ENCODE peak calls at places on chromosomes 7 and 10, in five cellular contexts. Q is Daoy; M is glomerular endothelial cell; D is stimulated activated CD8-positive, alpha-beta memory T cell treated with anti-CD3 and anti-CD28 coated beads, Interleukin-4, amount 100 ng/mL, for 24 hours; I is T-helper 2 cell. B is an unnamed sample.

GRCh38 chr7:38880454-38880853 is 28.5 kb downstream of the VPS41 start:
- DNase-seq in D (no peak), I (no peak), M (no peak), Q (no peak), B (no peak)

GRCh38 chr7:41529831-41530230 is 173.1 kb downstream of the INHBA start:
- DNase-seq in D (no peak), Q (no peak), I (no peak), M (no peak), B (no peak)

GRCh38 chr7:113134025-113134424 is 15.7 kb upstream of the SMIM30 start:
- DNase-seq in D (no peak), M (no peak), I (no peak), Q (no peak), B (no peak)

GRCh38 chr10:36533316-36533715 is 592.1 kb upstream of the ANKRD30A start:
- DNase-seq in Q (no peak), I (no peak), M (no peak), D (no peak), B (no peak)

GRCh38 chr10:58621379-58622077 is 108.9 kb downstream of the BICC1 start:
- DNase-seq in I (no peak), D (no peak), M (no peak), Q (no peak), B (no peak)

GRCh38 chr7:7180725-7181428 is 1.5 kb upstream of the C1GALT1 start:
- DNase-seq in I (no peak), M (no peak), D (no peak), Q (no peak), B (no peak)

GRCh38 chr7:45223728-45224630 is 66.4 kb downstream of the RAMP3 start:
- DNase-seq in Q (no peak), I (no peak), D (no peak), M (no peak), B (no peak)

GRCh38 chr7:87564290-87564963 is 36.3 kb downstream of the ABCB1 start:
- DNase-seq in Q (peak; percentile 36), I (no peak), M (no peak), D (peak; percentile 5), B (no peak)

GRCh38 chr10:10642741-10643280 is 374.9 kb upstream of the CELF2 start:
- DNase-seq in Q (no peak), I (no peak), M (no peak), D (no peak), B (no peak)

GRCh38 chr7:133771778-133772421 is 355.2 kb upstream of the LRGUK start:
- DNase-seq in Q (no peak), D (no peak), M (no peak), I (no peak), B (no peak)

GRCh38 chr7:139055674-139056073 is 19.8 kb upstream of the ZC3HAV1L start:
- DNase-seq in Q (no peak), M (no peak), D (no peak), I (no peak), B (no peak)

GRCh38 chr7:127807829-127808228 is 155.8 kb downstream of the SND1 start:
- DNase-seq in M (no peak), Q (no peak), D (no peak), I (no peak), B (no peak)

GRCh38 chr7:108000875-108001758 is 1.8 kb downstream of the LAMB1 start:
- DNase-seq in M (no peak), D (no peak), I (no peak), Q (peak; percentile 89), B (no peak)

GRCh38 chr7:86667732-86668131 is 24.0 kb downstream of the GRM3 start:
- DNase-seq in D (no peak), Q (no peak), I (no peak), M (no peak), B (no peak)

GRCh38 chr10:17241611-17242333 is 13.7 kb downstream of the VIM start:
- DNase-seq in Q (no peak), M (no peak), D (no peak), I (no peak), B (no peak)

GRCh38 chr7:27699751-27700150 is 37.1 kb upstream of the HIBADH start:
- DNase-seq in D (no peak), Q (no peak), M (no peak), I (no peak), B (no peak)

GRCh38 chr10:78541528-78542470 is 508.1 kb downstream of the RPS24 start:
- DNase-seq in M (no peak), I (no peak), Q (peak; percentile 43), D (no peak), B (no peak)

GRCh38 chr10:44014644-44015250 is 366.1 kb upstream of the ZNF32 start:
- DNase-seq in Q (no peak), I (no peak), M (no peak), D (no peak), B (no peak)

GRCh38 chr10:44954962-44955361 is 4.6 kb upstream of the RASSF4 start:
- DNase-seq in I (no peak), M (no peak), Q (no peak), D (no peak), B (no peak)

GRCh38 chr10:680745-681144 is 8.7 kb downstream of the DIP2C start:
- DNase-seq in I (no peak), Q (no peak), D (no peak), M (no peak), B (no peak)

GRCh38 chr7:7773334-7774308 is 55.2 kb upstream of the RPA3 start:
- DNase-seq in D (no peak), I (no peak), Q (no peak), M (no peak), B (no peak)

GRCh38 chr7:143259765-143260164 is 3.5 kb upstream of the GSTK1 start:
- DNase-seq in D (no peak), I (no peak), Q (no peak), M (no peak), B (no peak)

GRCh38 chr7:824106-824505 is 8.2 kb upstream of the SUN1 start:
- DNase-seq in Q (no peak), D (no peak), M (no peak), I (no peak), B (no peak)

GRCh38 chr10:19659920-19660655 is 156.1 kb upstream of the PLXDC2 start:
- DNase-seq in D (no peak), M (no peak), Q (no peak), I (no peak), B (no peak)

GRCh38 chr7:147068877-147069276 is 952.3 kb downstream of the CNTNAP2 start:
- DNase-seq in M (no peak), D (no peak), I (no peak), Q (no peak), B (no peak)

GRCh38 chr7:137074386-137075030 is 206.1 kb downstream of the CHRM2 start:
- DNase-seq in M (no peak), Q (peak; percentile 7), D (no peak), I (no peak), B (no peak)

GRCh38 chr10:78513330-78513729 is 479.7 kb downstream of the RPS24 start:
- DNase-seq in M (no peak), D (no peak), Q (peak; percentile 24), I (no peak), B (no peak)

GRCh38 chr7:35366167-35367155 is 112.6 kb upstream of the TBX20 start:
- DNase-seq in M (no peak), I (no peak), D (no peak), Q (no peak), B (no peak)